ENCODE peak calls at places on chromosomes 12 and 14, in nine cellular contexts. M is left ventricle myocardium inferior, S is tibial nerve, L is Caco-2, G is vagina, D is aorta, X is transverse colon, Y is H1, H is heart left ventricle. U is an unnamed sample.

GRCh38 chr12:28759334-28759733 is 389.7 kb upstream of the FAR2 start:
- DNase-seq in M (no peak), S (no peak), L (peak; percentile 6), G (no peak), D (no peak), X (no peak), Y (peak; percentile 78), H (no peak), U (no peak)

GRCh38 chr12:49160415-49160814 is 28.5 kb downstream of the TUBA1A start:
- DNase-seq in M (no peak), S (no peak), L (no peak), G (no peak), D (no peak), X (no peak), Y (no peak), H (no peak), U (no peak)

GRCh38 chr12:53744730-53745129 is 7.0 kb downstream of the CISTR start:
- DNase-seq in M (no peak), S (no peak), L (no peak), G (no peak), D (no peak), X (no peak), Y (no peak), H (no peak), U (no peak)

GRCh38 chr12:5456906-5457305 is 25.0 kb downstream of the NTF3 start:
- DNase-seq in M (no peak), S (no peak), L (no peak), G (no peak), D (no peak), X (no peak), Y (no peak), H (no peak), U (no peak)

GRCh38 chr14:95679995-95680735 is 6.1 kb upstream of the TCL1B start:
- DNase-seq in M (no peak), S (no peak), L (peak; percentile 44), G (no peak), D (no peak), X (no peak), Y (no peak), H (no peak), U (no peak)

GRCh38 chr12:26434299-26434915 is 239.0 kb downstream of the SSPN start:
- DNase-seq in M (no peak), S (peak; percentile 51), L (peak; percentile 77), G (no peak), D (no peak), X (peak; percentile 10), Y (peak; percentile 29), H (no peak), U (no peak)

GRCh38 chr12:66066071-66066928 is 64.2 kb downstream of the LLPH start:
- DNase-seq in M (no peak), S (no peak), L (no peak), G (no peak), D (no peak), X (no peak), Y (no peak), H (no peak), U (no peak)

GRCh38 chr12:24760606-24761378 is 188.1 kb downstream of the BCAT1 start:
- DNase-seq in M (no peak), S (no peak), L (no peak), G (no peak), D (no peak), X (no peak), Y (no peak), H (no peak), U (no peak)

GRCh38 chr14:24826390-24826789 is 192.4 kb upstream of the GZMB start:
- DNase-seq in M (no peak), S (no peak), L (no peak), G (no peak), D (no peak), X (no peak), Y (no peak), H (no peak), U (no peak)

GRCh38 chr14:71108398-71109114 is 201.3 kb downstream of the PCNX1 start:
- DNase-seq in M (no peak), S (no peak), L (no peak), G (no peak), D (no peak), X (no peak), Y (no peak), H (no peak), U (no peak)

GRCh38 chr14:75562048-75562447 is 16.4 kb upstream of the FLVCR2 start:
- DNase-seq in M (no peak), S (no peak), L (no peak), G (no peak), D (no peak), X (no peak), Y (no peak), H (no peak), U (no peak)

GRCh38 chr14:77111021-77111420 is 13.0 kb downstream of the CIPC start:
- DNase-seq in M (no peak), S (no peak), L (peak; percentile 63), G (no peak), D (no peak), X (no peak), Y (peak; percentile 59), H (no peak), U (no peak)

GRCh38 chr12:96108321-96108720 is 72.9 kb upstream of the LTA4H start:
- DNase-seq in M (peak; percentile 53), S (peak; percentile 11), L (no peak), G (no peak), D (peak; percentile 71), X (peak; percentile 59), Y (no peak), H (peak; percentile 66), U (no peak)

GRCh38 chr14:30656190-30656632 is 34.1 kb downstream of the SCFD1 start:
- DNase-seq in M (no peak), S (peak; percentile 44), L (peak; percentile 38), G (no peak), D (no peak), X (peak; percentile 25), Y (no peak), H (no peak), U (no peak)

GRCh38 chr12:93979189-93979588 is 169.2 kb upstream of the PLXNC1 start:
- DNase-seq in M (no peak), S (no peak), L (peak; percentile 6), G (no peak), D (no peak), X (peak; percentile 26), Y (no peak), H (no peak), U (no peak)

GRCh38 chr14:92534863-92535654 is 21.5 kb downstream of the RIN3 start:
- DNase-seq in M (no peak), S (no peak), L (no peak), G (no peak), D (no peak), X (peak; percentile 48), Y (no peak), H (no peak), U (no peak)

GRCh38 chr12:2804390-2805145 is 7.9 kb upstream of the ITFG2 start:
- DNase-seq in M (peak; percentile 76), S (peak; percentile 23), L (no peak), G (no peak), D (peak; percentile 79), X (no peak), Y (no peak), H (peak; percentile 73), U (no peak)

GRCh38 chr14:20383636-20384035 is 29.7 kb downstream of the TEP1 start:
- DNase-seq in M (no peak), S (no peak), L (no peak), G (no peak), D (no peak), X (no peak), Y (no peak), H (no peak), U (no peak)
- H3K36me3 ChIP-seq in M (peaks cover 95% of the 10 kb centered on the region), S (peaks cover 9% of the 10 kb centered on the region), L (peaks cover 3% of the 10 kb centered on the region), G (peaks cover 95% of the 10 kb centered on the region), D (peaks cover 18% of the 10 kb centered on the region), X (peaks cover 87% of the 10 kb centered on the region), Y (peaks cover 15% of the 10 kb centered on the region), H (peaks cover 100% of the 10 kb centered on the region), U (peaks cover 93% of the 10 kb centered on the region)

DNA sequence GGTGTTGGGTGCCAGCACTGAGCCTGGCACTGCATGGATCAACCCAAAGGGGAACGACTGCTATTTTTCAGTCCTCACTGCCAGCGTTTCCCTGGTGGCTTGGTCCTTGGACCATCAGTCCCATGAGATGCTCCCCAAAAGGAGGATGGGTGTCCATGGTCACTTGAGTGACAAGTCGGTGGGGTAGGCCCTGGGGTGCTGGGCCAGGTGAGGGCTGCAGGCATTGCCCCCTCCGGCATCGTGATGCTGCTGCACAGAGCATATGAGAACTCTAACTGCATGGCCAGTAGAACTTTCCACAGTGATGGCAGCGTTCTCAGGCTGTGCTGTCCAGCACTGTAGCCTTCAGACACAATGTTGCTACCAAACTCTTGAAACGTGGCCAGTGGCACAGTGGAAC is 16.2 kb downstream of the SETD1B start:
- DNase-seq in M (no peak), S (no peak), L (no peak), G (no peak), D (no peak), X (no peak), Y (no peak), H (no peak), U (no peak)
- H3K36me3 ChIP-seq in M (peaks cover 92% of the 10 kb centered on the region), S (peaks cover 8% of the 10 kb centered on the region), L (no peaks in the 10 kb centered on the region), G (peaks cover 90% of the 10 kb centered on the region), D (no peaks in the 10 kb centered on the region), X (peaks cover 73% of the 10 kb centered on the region), Y (peaks cover 43% of the 10 kb centered on the region), H (peaks cover 92% of the 10 kb centered on the region), U (peaks cover 57% of the 10 kb centered on the region)

DNA sequence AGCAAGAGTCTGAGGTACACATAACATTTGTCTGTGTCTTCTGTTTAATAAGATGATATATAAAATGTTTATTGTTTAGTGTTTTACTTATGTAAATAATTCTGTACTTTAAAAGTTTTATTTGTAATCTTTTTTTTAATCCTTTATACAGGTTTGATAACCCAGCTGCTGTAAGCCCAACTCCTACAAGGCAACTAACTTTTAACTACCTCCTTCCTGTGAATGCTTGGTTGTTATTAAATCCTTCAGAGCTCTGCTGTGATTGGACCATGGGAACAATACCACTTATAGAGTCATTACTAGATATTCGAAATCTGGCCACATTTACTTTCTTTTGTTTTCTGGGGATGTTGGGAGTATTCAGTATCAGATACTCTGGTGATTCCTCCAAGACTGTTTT is 24.1 kb downstream of the TMTC3 start:
- DNase-seq in M (no peak), S (no peak), L (no peak), G (no peak), D (no peak), X (no peak), Y (no peak), H (no peak), U (no peak)
- H3K36me3 ChIP-seq in M (peaks cover 71% of the 10 kb centered on the region), S (no peaks in the 10 kb centered on the region), L (no peaks in the 10 kb centered on the region), G (peaks cover 20% of the 10 kb centered on the region), D (no peaks in the 10 kb centered on the region), X (no peaks in the 10 kb centered on the region), Y (peaks cover 25% of the 10 kb centered on the region), H (no peaks in the 10 kb centered on the region), U (peaks cover 51% of the 10 kb centered on the region)

GRCh38 chr14:55834390-55834789 is 254.4 kb downstream of the KTN1 start:
- DNase-seq in M (no peak), S (no peak), L (no peak), G (no peak), D (no peak), X (no peak), Y (no peak), H (no peak), U (no peak)
- H3K36me3 ChIP-seq in M (no peaks in the 10 kb centered on the region), S (no peaks in the 10 kb centered on the region), L (no peaks in the 10 kb centered on the region), G (no peaks in the 10 kb centered on the region), D (no peaks in the 10 kb centered on the region), X (no peaks in the 10 kb centered on the region), Y (no peaks in the 10 kb centered on the region), H (no peaks in the 10 kb centered on the region), U (no peaks in the 10 kb centered on the region)